ENCODE peak calls at places on chromosomes 13 and 19, in ten cellular contexts. D is GM12865, W is omental fat pad, X is H9, G is breast epithelium, F is fibroblast of lung, P is WTC11, Z is ascending aorta, C is tibial artery, N is fibroblast of mammary gland. U is an unnamed sample.
A peak's percentile ranks its signal among the peaks of the same experiment; 100 is the strongest.

GRCh38 chr19:47253467-47253881 is 2.9 kb upstream of the CCDC9 start:
- DNase-seq in D (no peak), P (no peak), N (peak; percentile 76), G (no peak), F (peak; percentile 95), X (no peak), C (no peak), Z (no peak), W (no peak), U (no peak)

GRCh38 chr13:106139407-106139806 is 396.1 kb downstream of the EFNB2 start:
- DNase-seq in C (no peak), N (peak; percentile 51), F (peak; percentile 30), Z (no peak), P (no peak), X (no peak), G (no peak), W (no peak), D (no peak), U (no peak)

GRCh38 chr19:4914736-4915501 is 5.6 kb downstream of the UHRF1 start:
- DNase-seq in G (peak; percentile 59), Z (no peak), N (peak; percentile 83), C (no peak), P (no peak), W (no peak), D (peak; percentile 34), F (peak; percentile 87), X (no peak), U (no peak)

GRCh38 chr19:43636121-43636683 is 3.4 kb downstream of the CADM4 start:
- DNase-seq in C (no peak), P (peak; percentile 62), Z (no peak), G (peak; percentile 55), N (no peak), D (no peak), X (peak; percentile 50), W (no peak), F (peak; percentile 47), U (no peak)

GRCh38 chr19:1850809-1851544 is 2.7 kb upstream of the REXO1 start:
- DNase-seq in F (no peak), D (no peak), N (no peak), Z (no peak), P (no peak), W (no peak), G (no peak), C (no peak), X (peak; percentile 63), U (no peak)

GRCh38 chr13:30147380-30147779 is 160.0 kb downstream of the KATNAL1 start:
- DNase-seq in N (no peak), C (no peak), P (no peak), G (no peak), W (no peak), X (no peak), F (no peak), Z (no peak), D (peak; percentile 47), U (no peak)

GRCh38 chr19:48819366-48819816 is 8.6 kb upstream of the BCAT2 start:
- DNase-seq in F (peak; percentile 70), W (peak; percentile 45), C (peak; percentile 97), N (peak; percentile 94), G (peak; percentile 91), X (no peak), D (no peak), P (no peak), Z (peak; percentile 64), U (no peak)

GRCh38 chr19:5308471-5309437 is 31.9 kb downstream of the PTPRS start:
- DNase-seq in F (peak; percentile 91), X (no peak), G (peak; percentile 88), D (no peak), Z (peak; percentile 47), W (peak; percentile 41), N (peak; percentile 91), P (no peak), C (peak; percentile 92), U (no peak)

GRCh38 chr13:98866882-98867281 is 111.0 kb downstream of the DOCK9 start:
- DNase-seq in W (no peak), X (no peak), C (no peak), P (no peak), Z (no peak), G (no peak), N (no peak), F (no peak), D (no peak), U (no peak)
- TF ChIP-seq CTCF in W (no peak), X (peak; percentile 54), C (no peak), P (no peak), Z (no peak), G (no peak), N (peak; percentile 10), F (no peak), D (no peak), U (peak; percentile 5)

DNA sequence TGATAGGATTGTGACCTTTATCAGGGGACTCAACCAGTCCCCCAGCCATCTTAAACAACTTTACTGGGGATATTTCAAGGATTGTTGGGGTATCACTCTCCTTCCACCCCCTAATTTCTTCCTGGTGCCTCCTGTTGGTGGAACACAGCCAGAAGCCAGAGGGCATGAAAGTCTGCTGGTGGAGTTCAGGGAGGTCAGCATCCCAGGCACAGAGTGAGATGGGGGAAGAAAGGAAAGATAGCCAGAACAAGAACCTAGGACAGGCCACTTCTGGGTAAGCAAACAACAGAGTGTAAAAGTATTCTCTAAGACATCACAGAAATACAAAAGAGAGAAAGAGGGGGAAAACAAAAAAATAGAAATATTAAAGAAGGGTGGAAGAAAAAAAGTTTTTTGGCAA is 101.8 kb downstream of the SPRY2 start:
- DNase-seq in F (no peak), W (no peak), X (no peak), D (no peak), Z (no peak), N (no peak), G (no peak), P (no peak), C (no peak), U (no peak)
- TF ChIP-seq CTCF in F (no peak), W (no peak), X (no peak), D (no peak), Z (no peak), N (no peak), G (no peak), P (no peak), C (no peak), U (no peak)

DNA sequence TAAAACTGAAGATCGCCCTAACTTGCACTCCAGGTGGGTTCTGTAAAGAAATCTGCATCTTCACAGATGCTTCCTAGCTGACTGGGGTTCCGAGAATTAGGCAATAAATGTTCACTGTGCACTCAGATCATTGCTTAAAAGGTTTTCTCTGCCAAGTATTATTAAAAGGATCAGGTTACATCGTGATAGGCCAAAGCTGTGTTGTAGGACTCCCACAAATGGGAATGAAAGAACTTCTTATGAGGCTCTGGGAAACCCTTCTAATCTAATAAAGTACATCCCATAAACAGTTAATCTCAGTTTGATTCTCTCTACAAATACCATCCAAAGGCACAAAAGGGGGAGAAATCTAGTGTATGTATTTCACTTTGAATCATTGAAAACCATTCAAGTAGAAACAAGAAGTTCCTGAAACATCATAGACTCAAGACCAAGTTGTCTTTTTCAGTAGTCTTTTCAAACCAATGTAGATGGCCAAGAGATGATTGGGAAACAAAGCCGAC is 7.1 kb upstream of the POU4F1 start:
- DNase-seq in G (no peak), W (no peak), D (no peak), F (peak; percentile 4), N (peak; percentile 53), P (no peak), X (no peak), Z (no peak), C (no peak), U (no peak)
- TF ChIP-seq CTCF in G (no peak), W (no peak), D (no peak), F (no peak), N (no peak), P (no peak), X (no peak), Z (no peak), C (no peak), U (no peak)

GRCh38 chr13:26618726-26619125 is 61.2 kb downstream of the WASF3 start:
- DNase-seq in G (no peak), P (no peak), C (no peak), W (no peak), X (no peak), F (peak; percentile 58), D (no peak), N (no peak), Z (no peak), U (no peak)

GRCh38 chr13:26623125-26623524 is 65.6 kb downstream of the WASF3 start:
- DNase-seq in F (no peak), C (no peak), P (no peak), W (no peak), X (no peak), D (no peak), G (no peak), Z (no peak), N (peak; percentile 45), U (no peak)

GRCh38 chr13:26616126-26616525 is 58.6 kb downstream of the WASF3 start:
- DNase-seq in G (no peak), C (no peak), D (no peak), X (no peak), Z (no peak), N (peak; percentile 78), W (no peak), P (no peak), F (peak; percentile 86), U (no peak)

GRCh38 chr13:26621731-26622401 is 64.4 kb downstream of the WASF3 start:
- DNase-seq in F (no peak), P (no peak), G (no peak), D (no peak), C (no peak), Z (no peak), X (no peak), W (no peak), N (no peak), U (no peak)

GRCh38 chr13:26619321-26619720 is 61.8 kb downstream of the WASF3 start:
- DNase-seq in P (no peak), W (no peak), G (no peak), F (peak; percentile 94), Z (no peak), D (no peak), X (no peak), C (no peak), N (peak; percentile 92), U (no peak)
- TF ChIP-seq CTCF in P (no peak), W (no peak), G (no peak), F (no peak), Z (no peak), D (no peak), X (no peak), C (no peak), N (no peak), U (no peak)

GRCh38 chr13:108686027-108686426 is 56.6 kb downstream of the MYO16 start:
- DNase-seq in Z (no peak), W (no peak), D (no peak), F (no peak), X (no peak), P (no peak), C (no peak), G (no peak), N (no peak), U (no peak)

GRCh38 chr13:108690726-108691125 is 61.3 kb downstream of the MYO16 start:
- DNase-seq in Z (no peak), C (no peak), G (no peak), X (no peak), D (no peak), P (no peak), N (no peak), F (no peak), W (no peak), U (no peak)
- TF ChIP-seq CTCF in Z (no peak), C (no peak), G (no peak), X (no peak), D (no peak), P (no peak), N (no peak), F (no peak), W (no peak), U (no peak)

U was measured in osteocyte.